ENCODE peak calls at places on chromosome X, in seven cellular contexts. X, A, D, E, J, Y and I are unnamed samples.

GRCh38 chrX:118884552-118885138 is 61.0 kb downstream of the ZCCHC12 start:
- DNase-seq in X (no peak), A (no peak), D (no peak), E (peak), J (no peak), Y (peak), I (no peak)

GRCh38 chrX:109783712-109784109 is 50.7 kb upstream of the ACSL4 start:
- DNase-seq in X (no peak), A (no peak), D (no peak), E (no peak), J (no peak), Y (no peak), I (no peak)

GRCh38 chrX:40102393-40103381 is 4.9 kb upstream of the BCOR start:
- DNase-seq in X (no peak), A (no peak), D (no peak), E (no peak), J (no peak), Y (no peak), I (no peak)

GRCh38 chrX:74080165-74080564 is 223.8 kb upstream of the ZCCHC13 start:
- DNase-seq in X (no peak), A (no peak), D (no peak), E (no peak), J (no peak), Y (no peak), I (no peak)

GRCh38 chrX:33194876-33195433 is 16.4 kb downstream of the DMD start:
- DNase-seq in X (no peak), A (no peak), D (no peak), E (no peak), J (no peak), Y (no peak), I (peak)

GRCh38 chrX:154046262-154046771 is 26.6 kb upstream of the IRAK1 start:
- DNase-seq in X (peak), A (peak), D (no peak), E (no peak), J (peak), Y (peak), I (peak)

GRCh38 chrX:153592966-153593688 is 5.8 kb downstream of the CCNQ start:
- DNase-seq in X (no peak), A (peak), D (no peak), E (no peak), J (no peak), Y (no peak), I (no peak)

GRCh38 chrX:140433582-140433981 is 71.3 kb downstream of the SOX3 start:
- DNase-seq in X (no peak), A (no peak), D (no peak), E (no peak), J (no peak), Y (no peak), I (no peak)

GRCh38 chrX:7372843-7373525 is 225.0 kb upstream of the PUDP start:
- DNase-seq in X (no peak), A (no peak), D (no peak), E (no peak), J (peak), Y (no peak), I (peak)

GRCh38 chrX:53254570-53255461 is 26.6 kb downstream of the IQSEC2 start:
- DNase-seq in X (no peak), A (no peak), D (no peak), E (no peak), J (no peak), Y (no peak), I (no peak)

GRCh38 chrX:150869450-150869849 is 29.0 kb downstream of the CD99L2 start:
- DNase-seq in X (no peak), A (no peak), D (no peak), E (no peak), J (no peak), Y (peak), I (no peak)

GRCh38 chrX:71623714-71624113 is 5.4 kb upstream of the CXCR3 start:
- DNase-seq in X (no peak), A (no peak), D (no peak), E (no peak), J (no peak), Y (no peak), I (no peak)

GRCh38 chrX:40474205-40474626 is 106.6 kb upstream of the ATP6AP2 start:
- DNase-seq in X (peak), A (peak), D (no peak), E (no peak), J (no peak), Y (no peak), I (no peak)

GRCh38 chrX:39883664-39884063 is 214.1 kb downstream of the BCOR start:
- DNase-seq in X (no peak), A (no peak), D (no peak), E (no peak), J (no peak), Y (no peak), I (no peak)

GRCh38 chrX:155632424-155633100 is 19.8 kb upstream of the TMLHE start:
- DNase-seq in X (no peak), A (no peak), D (no peak), E (no peak), J (no peak), Y (no peak), I (no peak)

GRCh38 chrX:123983240-123983639 is 21.7 kb downstream of the STAG2 start:
- DNase-seq in X (no peak), A (no peak), D (no peak), E (no peak), J (no peak), Y (no peak), I (no peak)

GRCh38 chrX:71652405-71652804 is 14.9 kb upstream of the LOC101059915 start:
- DNase-seq in X (peak), A (peak), D (peak), E (peak), J (no peak), Y (peak), I (peak)

GRCh38 chrX:68978211-68978780 is 149.5 kb downstream of the EFNB1 start:
- DNase-seq in X (no peak), A (no peak), D (no peak), E (no peak), J (no peak), Y (no peak), I (peak)

GRCh38 chrX:145484740-145485139 is 237.4 kb downstream of the SPANXN1 start:
- DNase-seq in X (no peak), A (no peak), D (no peak), E (no peak), J (no peak), Y (no peak), I (no peak)

GRCh38 chrX:87693204-87693603 is 175.6 kb downstream of the KLHL4 start:
- DNase-seq in X (no peak), A (no peak), D (no peak), E (no peak), J (no peak), Y (no peak), I (no peak)

GRCh38 chrX:23822397-23822796 is 39.4 kb downstream of the SAT1 start:
- DNase-seq in X (no peak), A (no peak), D (no peak), E (peak), J (no peak), Y (no peak), I (peak)

GRCh38 chrX:149937881-149938426 is 337 bp downstream of the EOLA2 start:
- DNase-seq in X (no peak), A (no peak), D (peak), E (peak), J (no peak), Y (no peak), I (peak)

GRCh38 chrX:66203114-66203513 is 39.1 kb downstream of the HEPH start:
- DNase-seq in X (no peak), A (no peak), D (no peak), E (peak), J (no peak), Y (peak), I (no peak)

GRCh38 chrX:140507223-140507981 is 2.5 kb upstream of the SOX3 start:
- DNase-seq in X (no peak), A (no peak), D (no peak), E (no peak), J (no peak), Y (no peak), I (no peak)

GRCh38 chrX:17007134-17007768 is 60.8 kb downstream of the REPS2 start:
- DNase-seq in X (no peak), A (no peak), D (no peak), E (no peak), J (no peak), Y (peak), I (no peak)

GRCh38 chrX:134664202-134664601 is 5.9 kb upstream of the PLAC1 start:
- DNase-seq in X (no peak), A (no peak), D (no peak), E (no peak), J (no peak), Y (no peak), I (no peak)